ENCODE peak calls at places on chromosomes 1 and 21, in ten cellular contexts. Q is neuronal stem cell, A is uterus, X is mammary epithelial cell, F is MM.1S, D is NT2/D1, L is lung, V is SJSA1, B is heart left ventricle, S is A549. E is an unnamed sample.

GRCh38 chr1:85448358-85448757 is 16.6 kb downstream of the DDAH1 start:
- DNase-seq in Q (no peak), A (no peak), X (no peak), F (no peak), D (no peak), L (no peak), V (no peak), B (no peak), S (no peak), E (no peak)

GRCh38 chr1:20124451-20125057 is 5.2 kb upstream of the PLA2G2D start:
- DNase-seq in Q (no peak), A (no peak), X (peak; percentile 91), F (no peak), D (no peak), L (no peak), V (peak; percentile 67), B (no peak), S (peak; percentile 44), E (peak; percentile 74)

GRCh38 chr21:37463083-37463780 is 96.7 kb downstream of the DYRK1A start:
- DNase-seq in Q (no peak), A (no peak), X (peak; percentile 66), F (peak; percentile 46), D (no peak), L (no peak), V (no peak), B (no peak), S (peak; percentile 17), E (no peak)

GRCh38 chr1:195158091-195158490 is 1450.1 kb downstream of the KCNT2 start:
- DNase-seq in Q (no peak), A (no peak), X (no peak), F (no peak), D (no peak), L (no peak), V (no peak), B (no peak), S (no peak), E (no peak)

GRCh38 chr1:160030657-160031367 is 978 bp downstream of the PIGM start:
- DNase-seq in Q (no peak), A (no peak), X (peak; percentile 58), F (peak; percentile 24), D (no peak), L (no peak), V (no peak), B (no peak), S (peak; percentile 34), E (no peak)

GRCh38 chr1:235933483-235934116 is 66.9 kb upstream of the LYST start:
- DNase-seq in Q (no peak), A (no peak), X (no peak), F (no peak), D (no peak), L (no peak), V (no peak), B (no peak), S (peak; percentile 31), E (no peak)

GRCh38 chr1:88163187-88163586 is 520.9 kb upstream of the PKN2 start:
- DNase-seq in Q (no peak), A (no peak), X (no peak), F (no peak), D (no peak), L (no peak), V (no peak), B (no peak), S (no peak), E (no peak)

GRCh38 chr1:157145081-157145480 is 6.9 kb upstream of the ETV3 start:
- DNase-seq in Q (no peak), A (no peak), X (peak; percentile 52), F (no peak), D (no peak), L (no peak), V (no peak), B (no peak), S (no peak), E (no peak)

GRCh38 chr1:17795836-17796645 is 40.9 kb downstream of the ACTL8 start:
- DNase-seq in Q (no peak), A (no peak), X (no peak), F (no peak), D (no peak), L (no peak), V (no peak), B (no peak), S (no peak), E (no peak)

GRCh38 chr1:236149696-236150228 is 7.4 kb downstream of the GPR137B start:
- DNase-seq in Q (no peak), A (no peak), X (no peak), F (no peak), D (no peak), L (no peak), V (no peak), B (peak; percentile 51), S (no peak), E (no peak)

GRCh38 chr1:156760092-156760795 is 7.1 kb upstream of the PRCC start:
- DNase-seq in Q (no peak), A (no peak), X (no peak), F (no peak), D (no peak), L (no peak), V (no peak), B (no peak), S (no peak), E (no peak)

GRCh38 chr1:208117410-208117809 is 126.8 kb downstream of the PLXNA2 start:
- DNase-seq in Q (no peak), A (no peak), X (no peak), F (no peak), D (no peak), L (no peak), V (no peak), B (no peak), S (no peak), E (no peak)

GRCh38 chr1:208118306-208118705 is 125.9 kb downstream of the PLXNA2 start:
- DNase-seq in Q (no peak), A (no peak), X (no peak), F (no peak), D (no peak), L (no peak), V (no peak), B (no peak), S (no peak), E (no peak)

GRCh38 chr1:208113036-208113435 is 131.1 kb downstream of the PLXNA2 start:
- DNase-seq in Q (no peak), A (no peak), X (no peak), F (no peak), D (no peak), L (no peak), V (no peak), B (no peak), S (no peak), E (no peak)

GRCh38 chr1:208117817-208118216 is 126.4 kb downstream of the PLXNA2 start:
- DNase-seq in Q (no peak), A (no peak), X (no peak), F (no peak), D (no peak), L (no peak), V (no peak), B (no peak), S (no peak), E (no peak)

DNA sequence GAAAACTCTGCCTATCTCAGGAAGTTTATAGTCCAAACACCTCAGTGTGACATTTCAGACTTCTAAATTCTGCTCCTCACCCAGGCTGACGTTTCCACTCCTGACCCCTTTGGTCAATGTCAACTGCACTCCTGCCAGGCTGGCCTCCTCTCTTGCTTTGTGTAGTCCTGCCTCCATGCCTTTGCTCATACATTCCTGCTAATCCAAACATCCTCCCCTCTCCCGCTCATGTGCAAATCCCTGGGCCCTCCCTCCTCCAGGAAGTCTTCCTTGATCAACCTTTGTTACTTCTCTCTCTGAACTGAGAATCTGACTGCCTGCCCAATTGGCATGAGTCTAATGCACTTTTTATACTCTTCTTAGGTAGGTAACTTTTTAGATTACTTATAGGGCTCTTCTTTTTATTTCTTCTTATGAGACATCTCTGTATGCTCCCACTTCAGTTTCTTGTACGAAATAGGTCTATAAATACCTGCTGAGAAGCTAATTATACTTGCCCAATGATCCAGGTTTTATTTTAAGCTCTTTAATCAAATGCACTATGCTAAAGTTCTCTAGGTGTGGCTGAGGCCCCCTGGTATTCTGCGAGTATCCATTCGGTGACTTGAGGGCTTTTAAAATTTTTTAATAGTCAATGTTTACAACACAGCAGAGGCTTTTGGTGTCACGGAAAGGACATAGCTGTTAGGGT is 128.1 kb downstream of the PLXNA2 start:
- DNase-seq in Q (no peak), A (no peak), X (no peak), F (no peak), D (peak; percentile 75), L (no peak), V (no peak), B (no peak), S (no peak), E (no peak)
- H3K4me1 ChIP-seq in Q (peaks cover 20% of the 10 kb centered on the region), A (no peaks in the 10 kb centered on the region), X (no peaks in the 10 kb centered on the region), F (no peaks in the 10 kb centered on the region), D (peaks cover 10% of the 10 kb centered on the region), L (peaks cover 4% of the 10 kb centered on the region), V (peaks cover 11% of the 10 kb centered on the region), B (peaks cover 32% of the 10 kb centered on the region), S (peaks cover 10% of the 10 kb centered on the region), E (no peaks in the 10 kb centered on the region)

GRCh38 chr1:223029985-223030769 is 112.9 kb downstream of the TLR5 start:
- DNase-seq in Q (no peak), A (no peak), X (no peak), F (no peak), D (peak; percentile 93), L (no peak), V (no peak), B (no peak), S (no peak), E (no peak)
- H3K4me3 ChIP-seq in Q (no peak overlapping the region), A (no peak overlapping the region), X (no peak overlapping the region), F (no peak overlapping the region), D (peak overlapping the region; percentile 16), L (no peak overlapping the region), V (no peak overlapping the region), B (no peak overlapping the region), S (no peak overlapping the region), E (no peak overlapping the region)

DNA sequence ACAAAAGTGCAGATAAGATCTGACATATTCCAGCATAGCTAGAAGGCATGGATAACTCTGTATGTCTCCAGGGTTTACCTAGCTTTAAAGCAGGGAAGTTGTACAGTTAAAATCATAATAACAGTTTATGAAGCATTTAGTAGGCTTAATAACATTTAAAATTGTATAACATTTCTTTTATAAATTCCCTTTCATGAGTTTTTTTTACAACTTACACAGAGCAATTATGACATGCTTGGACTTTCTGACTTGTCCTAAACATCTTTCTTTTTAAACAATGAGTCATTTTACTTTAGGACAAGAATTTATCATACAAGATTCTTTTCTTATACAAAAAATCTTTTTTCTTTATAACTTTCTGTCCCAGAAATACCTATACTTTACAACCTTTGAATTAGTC is 408.5 kb upstream of the NEGR1 start:
- DNase-seq in Q (no peak), A (no peak), X (no peak), F (no peak), D (no peak), L (no peak), V (no peak), B (no peak), S (no peak), E (no peak)
- H3K9me3 ChIP-seq in Q (peaks cover 4% of the 10 kb centered on the region), A (no peaks in the 10 kb centered on the region), X (no peaks in the 10 kb centered on the region), F (no peaks in the 10 kb centered on the region), D (peaks cover 30% of the 10 kb centered on the region), L (peaks cover 6% of the 10 kb centered on the region), V (peaks cover 9% of the 10 kb centered on the region), B (peaks cover 28% of the 10 kb centered on the region), S (no peaks in the 10 kb centered on the region), E (peaks cover 23% of the 10 kb centered on the region)

DNA sequence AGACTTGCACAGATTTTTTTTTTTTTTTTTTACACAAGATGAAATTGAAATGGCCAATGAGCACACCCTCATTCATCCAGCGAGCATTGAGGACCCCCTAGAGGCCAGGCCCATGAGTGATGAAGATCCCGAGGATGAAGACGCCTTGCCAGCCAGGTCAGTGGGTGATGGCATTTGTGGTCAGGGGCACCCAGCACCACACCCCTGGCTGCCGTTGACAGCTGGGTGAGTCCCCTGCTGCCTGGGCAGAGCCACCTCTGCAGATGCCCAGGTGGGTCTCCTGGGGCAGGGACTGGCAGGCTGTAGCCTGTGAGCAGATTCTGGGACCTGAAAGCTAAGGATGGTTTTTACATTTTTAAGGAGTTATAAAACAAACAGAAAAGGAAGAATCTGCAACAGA is 60.3 kb downstream of the ADARB1 start:
- DNase-seq in Q (no peak), A (no peak), X (no peak), F (no peak), D (no peak), L (no peak), V (no peak), B (no peak), S (no peak), E (no peak)
- H3K4me1 ChIP-seq in Q (peaks cover 3% of the 10 kb centered on the region), A (no peaks in the 10 kb centered on the region), X (peaks cover 13% of the 10 kb centered on the region), F (no peaks in the 10 kb centered on the region), D (peaks cover 2% of the 10 kb centered on the region), L (peaks cover 6% of the 10 kb centered on the region), V (peaks cover 51% of the 10 kb centered on the region), B (peaks cover 26% of the 10 kb centered on the region), S (peaks cover 8% of the 10 kb centered on the region), E (peaks cover 58% of the 10 kb centered on the region)